ENCODE peak calls at places on chromosomes 2 and 18, in nine cellular contexts. R, Y, S, M, O, P, V, I and U are unnamed samples. For H3K4me1, the result is how much of the 10 kb centered on the place peaks cover.

GRCh38 chr2:47645246-47645645 is 137.7 kb upstream of the MSH6 start:
- DNase-seq in R (no peak), Y (no peak), S (no peak), M (no peak), O (no peak), P (no peak), V (no peak), I (no peak), U (no peak)

GRCh38 chr18:13973061-13973460 is 57.7 kb upstream of the MC2R start:
- DNase-seq in R (no peak), Y (no peak), S (no peak), M (no peak), O (no peak), P (no peak), V (no peak), I (no peak), U (no peak)

GRCh38 chr2:207772844-207773205 is 3.1 kb upstream of the FZD5 start:
- DNase-seq in R (no peak), Y (no peak), S (no peak), M (no peak), O (no peak), P (no peak), V (no peak), I (no peak), U (no peak)

GRCh38 chr2:178277741-178278197 is 83.5 kb downstream of the OSBPL6 start:
- DNase-seq in R (peak), Y (no peak), S (no peak), M (no peak), O (no peak), P (no peak), V (no peak), I (no peak), U (peak)

GRCh38 chr2:128635361-128635900 is 316.8 kb upstream of the HS6ST1 start:
- DNase-seq in R (peak), Y (no peak), S (no peak), M (no peak), O (no peak), P (peak), V (no peak), I (no peak), U (no peak)

GRCh38 chr18:10420561-10421352 is 33.7 kb upstream of the APCDD1 start:
- DNase-seq in R (no peak), Y (no peak), S (no peak), M (no peak), O (no peak), P (no peak), V (no peak), I (no peak), U (no peak)

GRCh38 chr18:22557160-22557941 is 139.6 kb upstream of the CTAGE1 start:
- DNase-seq in R (no peak), Y (no peak), S (no peak), M (no peak), O (no peak), P (no peak), V (no peak), I (no peak), U (no peak)

GRCh38 chr2:10924441-10924840 is 12.7 kb downstream of the KCNF1 start:
- DNase-seq in R (no peak), Y (no peak), S (no peak), M (no peak), O (no peak), P (no peak), V (no peak), I (no peak), U (no peak)

GRCh38 chr2:219299372-219299760 is 9.8 kb downstream of the PTPRN start:
- DNase-seq in R (no peak), Y (no peak), S (no peak), M (no peak), O (no peak), P (no peak), V (no peak), I (no peak), U (no peak)

GRCh38 chr2:133865141-133865540 is 296.9 kb upstream of the NCKAP5 start:
- DNase-seq in R (no peak), Y (no peak), S (no peak), M (no peak), O (no peak), P (no peak), V (no peak), I (no peak), U (no peak)

GRCh38 chr2:241410739-241411176 is 54.7 kb downstream of the FARP2 start:
- DNase-seq in R (no peak), Y (no peak), S (no peak), M (no peak), O (no peak), P (no peak), V (no peak), I (no peak), U (no peak)

GRCh38 chr2:69955029-69955428 is 6.4 kb downstream of the ASPRV1 start:
- DNase-seq in R (no peak), Y (no peak), S (no peak), M (no peak), O (no peak), P (peak), V (no peak), I (no peak), U (no peak)

GRCh38 chr2:113211226-113212105 is 37.7 kb downstream of the PSD4 start:
- DNase-seq in R (no peak), Y (no peak), S (no peak), M (no peak), O (no peak), P (peak), V (no peak), I (peak), U (no peak)

GRCh38 chr2:124822516-124822915 is 797.4 kb downstream of the CNTNAP5 start:
- DNase-seq in R (no peak), Y (no peak), S (no peak), M (no peak), O (no peak), P (no peak), V (no peak), I (no peak), U (no peak)

GRCh38 chr18:991441-991840 is 86.8 kb downstream of the ADCYAP1 start:
- DNase-seq in R (no peak), Y (no peak), S (no peak), M (no peak), O (no peak), P (no peak), V (no peak), I (no peak), U (no peak)

GRCh38 chr18:35376742-35377695 is at the start of gene ZNF396:
- DNase-seq in R (peak), Y (peak), S (peak), M (peak), O (peak), P (peak), V (peak), I (peak), U (peak)

GRCh38 chr18:3234457-3234856 is 13.1 kb upstream of the MYL12A start:
- DNase-seq in R (peak), Y (no peak), S (no peak), M (no peak), O (no peak), P (no peak), V (no peak), I (no peak), U (no peak)

GRCh38 chr2:189982777-189983394 is 79.6 kb downstream of the MSTN start:
- DNase-seq in R (peak), Y (no peak), S (no peak), M (no peak), O (no peak), P (no peak), V (no peak), I (no peak), U (no peak)

GRCh38 chr2:7881038-7881437 is 800.8 kb upstream of the ID2 start:
- DNase-seq in R (no peak), Y (no peak), S (no peak), M (no peak), O (no peak), P (no peak), V (no peak), I (no peak), U (no peak)

GRCh38 chr2:55952415-55952814 is 28.8 kb upstream of the EFEMP1 start:
- DNase-seq in R (no peak), Y (no peak), S (no peak), M (no peak), O (no peak), P (no peak), V (no peak), I (no peak), U (no peak)

GRCh38 chr2:234500394-234501006 is 3.6 kb upstream of the ARL4C start:
- DNase-seq in R (peak), Y (peak), S (no peak), M (peak), O (peak), P (no peak), V (peak), I (peak), U (peak)

GRCh38 chr2:12819098-12819465 is 102.3 kb downstream of the TRIB2 start:
- DNase-seq in R (peak), Y (no peak), S (peak), M (peak), O (no peak), P (peak), V (no peak), I (peak), U (peak)

GRCh38 chr2:191625016-191625415 is 52.9 kb upstream of the NABP1 start:
- DNase-seq in R (peak), Y (peak), S (no peak), M (no peak), O (peak), P (no peak), V (peak), I (no peak), U (no peak)

GRCh38 chr2:4938246-4938645 is 753.9 kb upstream of the SOX11 start:
- DNase-seq in R (no peak), Y (no peak), S (no peak), M (no peak), O (no peak), P (no peak), V (no peak), I (no peak), U (no peak)

GRCh38 chr18:39801848-39802247 is 2153.2 kb upstream of the PIK3C3 start:
- DNase-seq in R (no peak), Y (no peak), S (no peak), M (no peak), O (no peak), P (no peak), V (no peak), I (no peak), U (no peak)

GRCh38 chr2:168064011-168064998 is 183.1 kb downstream of the STK39 start:
- DNase-seq in R (no peak), Y (no peak), S (no peak), M (no peak), O (no peak), P (no peak), V (no peak), I (no peak), U (peak)

GRCh38 chr2:127586136-127586535 is 50.7 kb downstream of the MYO7B start:
- DNase-seq in R (no peak), Y (no peak), S (no peak), M (no peak), O (no peak), P (no peak), V (no peak), I (no peak), U (no peak)

GRCh38 chr2:42297322-42297936 is 63.6 kb downstream of the COX7A2L start:
- DNase-seq in R (peak), Y (peak), S (no peak), M (no peak), O (peak), P (no peak), V (no peak), I (no peak), U (peak)

GRCh38 chr2:149077861-149078260 is 39.4 kb downstream of the LYPD6B start:
- DNase-seq in R (no peak), Y (no peak), S (no peak), M (no peak), O (no peak), P (no peak), V (no peak), I (no peak), U (no peak)

GRCh38 chr2:10210336-10210735 is 87.8 kb downstream of the RRM2 start:
- DNase-seq in R (no peak), Y (no peak), S (no peak), M (no peak), O (no peak), P (no peak), V (peak), I (no peak), U (no peak)

GRCh38 chr18:59926131-59926530 is 26.3 kb downstream of the PMAIP1 start:
- DNase-seq in R (no peak), Y (no peak), S (no peak), M (no peak), O (no peak), P (no peak), V (no peak), I (no peak), U (no peak)
- H3K4me1 ChIP-seq in R (under half), Y (under half), S (under half), M (under half), O (under half), P (under half), V (under half), I (under half), U (under half)

DNA sequence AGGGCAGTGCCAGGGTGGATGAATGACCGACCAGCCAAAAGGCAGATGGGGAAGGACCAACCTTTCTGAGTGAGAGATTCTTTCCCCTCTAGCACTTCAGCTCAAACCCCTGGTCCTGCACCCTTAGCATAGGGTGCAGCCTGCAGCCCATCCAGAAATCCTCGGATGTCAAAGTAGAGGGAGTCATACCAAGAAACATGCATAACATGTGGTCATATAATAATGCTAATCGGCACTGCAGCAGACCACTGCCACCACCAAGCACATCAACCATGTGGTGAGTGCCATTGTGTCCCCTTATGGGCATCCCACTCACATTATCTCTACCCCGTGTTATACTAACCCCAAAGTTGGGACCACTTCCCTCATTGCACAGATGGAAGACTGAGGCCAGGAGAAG is 17.7 kb downstream of the ATOH8 start:
- DNase-seq in R (no peak), Y (no peak), S (no peak), M (no peak), O (no peak), P (no peak), V (no peak), I (no peak), U (no peak)
- H3K4me1 ChIP-seq in R (half or more), Y (under half), S (half or more), M (under half), O (under half), P (half or more), V (half or more), I (half or more), U (under half)

GRCh38 chr2:88499204-88499603 is 46.7 kb upstream of the FOXI3 start:
- DNase-seq in R (no peak), Y (no peak), S (no peak), M (no peak), O (no peak), P (no peak), V (no peak), I (no peak), U (no peak)

GRCh38 chr2:88500691-88501090 is 48.2 kb upstream of the FOXI3 start:
- DNase-seq in R (no peak), Y (no peak), S (no peak), M (no peak), O (no peak), P (no peak), V (no peak), I (no peak), U (no peak)

DNA sequence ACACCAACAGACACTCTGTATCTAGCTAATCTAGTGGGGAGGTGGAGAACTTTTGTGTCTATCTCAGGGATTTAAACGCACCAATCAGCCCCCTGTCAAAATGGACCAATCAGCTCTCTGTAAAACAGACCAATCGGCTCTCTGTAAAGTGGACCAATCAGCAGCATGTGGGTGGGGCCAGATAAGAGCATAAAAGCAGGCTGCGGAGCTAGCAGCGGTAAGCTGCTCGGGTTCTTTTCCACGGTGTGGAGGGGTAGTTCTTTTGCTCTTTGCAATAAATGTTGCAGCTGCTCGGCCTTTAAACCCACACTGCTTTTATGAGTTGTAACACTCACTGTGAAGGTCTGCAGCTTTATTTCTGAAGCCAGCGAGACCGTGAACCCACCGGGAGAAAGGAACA is 51.3 kb upstream of the FOXI3 start:
- DNase-seq in R (no peak), Y (no peak), S (no peak), M (no peak), O (no peak), P (no peak), V (no peak), I (no peak), U (no peak)
- H3K4me1 ChIP-seq in R (under half), Y (under half), S (under half), M (under half), O (under half), P (under half), V (under half), I (under half), U (under half)

DNA sequence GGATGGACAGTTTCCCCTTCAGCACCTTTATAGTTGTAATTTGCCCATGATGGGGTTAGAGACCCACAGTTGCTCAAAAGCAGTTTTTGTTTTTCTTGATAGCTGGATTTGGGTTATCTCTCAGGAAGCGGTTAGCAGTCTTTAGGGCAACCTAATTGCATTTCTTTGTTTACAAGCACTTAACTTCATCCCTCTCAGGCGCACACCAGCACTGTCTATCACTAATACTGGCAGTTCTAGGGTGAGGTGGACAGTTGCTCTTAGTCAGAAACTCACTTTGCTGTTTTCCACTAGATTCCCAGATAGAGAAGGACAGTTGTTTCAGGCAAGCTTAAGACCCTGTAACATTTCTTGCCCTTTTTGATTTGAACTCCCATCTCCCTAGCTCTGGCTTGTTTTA is 146.0 kb downstream of the AGAP1 start:
- DNase-seq in R (no peak), Y (no peak), S (no peak), M (no peak), O (no peak), P (no peak), V (no peak), I (no peak), U (no peak)
- H3K4me1 ChIP-seq in R (under half), Y (under half), S (under half), M (under half), O (under half), P (under half), V (under half), I (under half), U (under half)

GRCh38 chr2:66717973-66718372 is 283.0 kb downstream of the MEIS1 start:
- DNase-seq in R (no peak), Y (no peak), S (no peak), M (no peak), O (no peak), P (no peak), V (no peak), I (no peak), U (no peak)

GRCh38 chr2:66717491-66717890 is 282.6 kb downstream of the MEIS1 start:
- DNase-seq in R (peak), Y (no peak), S (no peak), M (no peak), O (no peak), P (no peak), V (no peak), I (no peak), U (no peak)

DNA sequence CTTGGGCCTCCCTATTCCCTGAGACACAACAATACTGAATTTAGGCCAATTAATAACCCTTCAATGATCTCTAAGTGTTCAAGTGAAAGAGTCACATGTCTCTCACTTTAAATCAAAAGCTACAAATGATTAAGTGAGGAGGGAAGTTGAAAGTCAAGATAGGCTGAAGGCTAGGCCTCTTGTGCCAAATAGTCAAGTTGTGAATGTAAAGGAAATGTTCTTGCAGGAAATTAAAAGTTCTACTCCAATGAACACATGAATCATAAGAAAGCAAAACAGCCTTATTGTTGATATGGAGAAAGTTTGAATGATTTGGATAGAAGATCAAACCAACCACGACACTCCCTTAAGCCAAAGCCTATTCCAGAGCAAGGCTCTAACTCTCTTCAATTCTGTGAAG is 286.9 kb downstream of the MEIS1 start:
- DNase-seq in R (no peak), Y (no peak), S (no peak), M (no peak), O (no peak), P (no peak), V (no peak), I (no peak), U (no peak)
- H3K4me1 ChIP-seq in R (under half), Y (under half), S (under half), M (under half), O (under half), P (under half), V (under half), I (under half), U (under half)

DNA sequence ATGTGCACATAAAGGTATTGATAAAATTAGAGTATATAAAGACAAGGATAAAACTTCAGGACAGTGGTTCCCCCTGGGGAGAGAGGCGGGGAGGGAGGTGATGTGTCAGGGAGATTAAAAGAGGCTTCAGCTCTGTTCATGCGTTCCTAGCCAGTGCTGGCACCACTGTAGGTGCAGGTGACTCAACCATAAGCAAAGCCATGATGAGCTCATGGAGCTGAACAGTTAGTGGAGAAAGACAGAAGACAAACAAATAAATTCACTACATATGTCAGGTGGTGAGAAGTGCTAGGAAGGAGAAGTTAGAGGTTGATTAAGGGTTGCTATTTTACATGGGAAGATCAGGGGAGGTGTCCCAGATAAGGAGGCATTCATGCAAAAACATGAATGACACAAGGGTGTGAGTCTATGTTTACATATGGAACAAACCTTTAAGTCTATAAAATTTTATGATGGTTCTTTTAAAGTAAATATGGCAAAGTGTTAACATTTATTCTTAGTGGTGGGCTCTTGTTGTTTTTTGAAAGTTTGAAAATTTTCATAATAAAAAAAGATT is 136.0 kb downstream of the ANKRD44 start:
- DNase-seq in R (no peak), Y (no peak), S (no peak), M (no peak), O (no peak), P (no peak), V (no peak), I (no peak), U (peak)
- H3K4me1 ChIP-seq in R (under half), Y (half or more), S (under half), M (under half), O (under half), P (under half), V (under half), I (under half), U (under half)